ENCODE peak calls at places on chromosomes 1 and 21, in six cellular contexts. G is tibial artery, E is transverse colon, O is cardiac muscle cell, W is adrenal gland, I is Peyer's patch. P is an unnamed sample.

GRCh38 chr1:238677567-238677966 is 708.8 kb upstream of the CHRM3 start:
- DNase-seq in G (no peak), E (no peak), O (no peak), W (no peak), I (no peak), P (no peak)

GRCh38 chr1:63892632-63893395 is 119.0 kb downstream of the ROR1 start:
- DNase-seq in G (peak; percentile 39), E (peak; percentile 26), O (no peak), W (no peak), I (peak; percentile 78), P (no peak)

GRCh38 chr1:40450491-40451237 is 388 bp downstream of the ZFP69B start:
- DNase-seq in G (no peak), E (peak; percentile 33), O (no peak), W (no peak), I (peak; percentile 43), P (no peak)

GRCh38 chr1:99327357-99327756 is 63.1 kb downstream of the PLPPR4 start:
- DNase-seq in G (no peak), E (no peak), O (no peak), W (no peak), I (no peak), P (no peak)

GRCh38 chr1:93734999-93735398 is 53.4 kb upstream of the BCAR3 start:
- DNase-seq in G (no peak), E (no peak), O (no peak), W (no peak), I (no peak), P (no peak)

GRCh38 chr1:175824079-175824478 is 80.7 kb upstream of the TNR start:
- DNase-seq in G (no peak), E (no peak), O (peak; percentile 56), W (no peak), I (no peak), P (no peak)

GRCh38 chr1:52955129-52955970 is 28.3 kb downstream of the SCP2 start:
- DNase-seq in G (no peak), E (no peak), O (no peak), W (peak; percentile 18), I (no peak), P (no peak)

GRCh38 chr1:36115200-36115669 is 9.8 kb downstream of the COL8A2 start:
- DNase-seq in G (peak; percentile 47), E (no peak), O (no peak), W (no peak), I (no peak), P (no peak)

GRCh38 chr21:42199488-42200463 is 19.2 kb upstream of the ABCG1 start:
- DNase-seq in G (no peak), E (peak; percentile 46), O (no peak), W (no peak), I (peak; percentile 48), P (no peak)

GRCh38 chr1:214493126-214493796 is 58.1 kb downstream of the PTPN14 start:
- DNase-seq in G (no peak), E (no peak), O (no peak), W (no peak), I (no peak), P (no peak)

GRCh38 chr1:209106237-209106741 is 477.2 kb upstream of the CAMK1G start:
- DNase-seq in G (no peak), E (no peak), O (no peak), W (no peak), I (no peak), P (no peak)

GRCh38 chr1:25116832-25117231 is 115.5 kb downstream of the SYF2 start:
- DNase-seq in G (no peak), E (no peak), O (no peak), W (no peak), I (no peak), P (no peak)

GRCh38 chr1:27606708-27607238 is 2.8 kb upstream of the AHDC1 start:
- DNase-seq in G (no peak), E (no peak), O (no peak), W (no peak), I (no peak), P (no peak)

GRCh38 chr1:45381243-45381642 is 41.0 kb upstream of the MUTYH start:
- DNase-seq in G (no peak), E (no peak), O (no peak), W (no peak), I (no peak), P (no peak)

GRCh38 chr1:156462954-156463795 is 37.4 kb downstream of the MEF2D start:
- DNase-seq in G (no peak), E (no peak), O (no peak), W (no peak), I (no peak), P (no peak)

GRCh38 chr1:16075337-16076002 is 2.0 kb upstream of the FAM131C start:
- DNase-seq in G (peak; percentile 57), E (no peak), O (no peak), W (peak; percentile 92), I (no peak), P (no peak)

GRCh38 chr1:202964755-202965440 is 2.2 kb downstream of the CYB5R1 start:
- DNase-seq in G (no peak), E (no peak), O (no peak), W (peak; percentile 73), I (no peak), P (no peak)

GRCh38 chr1:119358661-119359060 is 9.9 kb upstream of the HAO2 start:
- DNase-seq in G (no peak), E (no peak), O (no peak), W (no peak), I (no peak), P (no peak)

GRCh38 chr1:54016343-54017282 is 1.4 kb downstream of the LDLRAD1 start:
- DNase-seq in G (no peak), E (peak; percentile 60), O (no peak), W (peak; percentile 66), I (no peak), P (peak; percentile 49)

GRCh38 chr1:43005460-43006351 is 47.0 kb upstream of the SLC2A1 start:
- DNase-seq in G (no peak), E (no peak), O (peak; percentile 74), W (no peak), I (no peak), P (no peak)

GRCh38 chr21:43322311-43322710 is 104.6 kb downstream of the SIK1 start:
- DNase-seq in G (no peak), E (no peak), O (no peak), W (no peak), I (no peak), P (no peak)

GRCh38 chr1:84374991-84375838 is 23.1 kb upstream of the DNASE2B start:
- DNase-seq in G (peak; percentile 61), E (no peak), O (no peak), W (peak; percentile 39), I (no peak), P (no peak)

GRCh38 chr1:35369922-35370671 is 101.6 kb downstream of the ZMYM4 start:
- DNase-seq in G (peak; percentile 41), E (peak; percentile 33), O (no peak), W (peak; percentile 68), I (no peak), P (no peak)

GRCh38 chr1:27528701-27529637 is 39.0 kb upstream of the WASF2 start:
- DNase-seq in G (peak; percentile 89), E (peak; percentile 49), O (peak; percentile 59), W (peak; percentile 89), I (peak; percentile 34), P (peak; percentile 88)

GRCh38 chr1:236066828-236067386 is 2.0 kb upstream of the NID1 start:
- DNase-seq in G (peak; percentile 82), E (peak; percentile 56), O (peak; percentile 62), W (peak; percentile 43), I (peak; percentile 58), P (peak; percentile 77)

GRCh38 chr21:39079617-39080016 is 103.6 kb downstream of the PSMG1 start:
- DNase-seq in G (peak; percentile 78), E (peak; percentile 63), O (no peak), W (peak; percentile 82), I (peak; percentile 26), P (peak; percentile 86)

GRCh38 chr1:36884029-36884701 is 150.2 kb downstream of the GRIK3 start:
- DNase-seq in G (no peak), E (no peak), O (no peak), W (no peak), I (peak; percentile 22), P (peak; percentile 21)

GRCh38 chr1:108100148-108100547 is 100.0 kb downstream of the SLC25A24 start:
- DNase-seq in G (no peak), E (no peak), O (no peak), W (no peak), I (no peak), P (no peak)

GRCh38 chr1:108097057-108097456 is 103.1 kb downstream of the SLC25A24 start:
- DNase-seq in G (no peak), E (no peak), O (no peak), W (no peak), I (no peak), P (no peak)

DNA sequence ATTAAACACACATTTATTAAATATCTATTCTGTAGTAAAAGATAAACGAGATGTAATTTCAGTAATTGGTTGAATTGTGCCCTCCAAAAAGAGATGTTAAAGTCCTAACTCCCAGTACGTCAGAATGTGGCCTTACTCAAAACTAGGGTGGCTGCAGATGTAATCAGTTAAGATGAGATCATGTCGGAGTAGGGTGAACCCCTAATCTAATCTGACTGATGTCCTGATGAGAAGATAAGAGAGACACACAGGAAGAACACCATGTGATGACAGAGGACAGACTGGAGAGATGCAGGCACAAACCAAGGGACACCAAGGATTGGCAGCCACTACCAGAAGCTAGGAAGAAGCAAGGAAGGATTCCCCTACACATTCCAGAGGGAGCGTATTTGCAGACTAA is 104.1 kb downstream of the SLC25A24 start:
- DNase-seq in G (no peak), E (no peak), O (no peak), W (no peak), I (no peak), P (no peak)
- H3K4me1 ChIP-seq in G (no peaks in the 10 kb centered on the region), E (no peaks in the 10 kb centered on the region), O (no peaks in the 10 kb centered on the region), W (no peaks in the 10 kb centered on the region), I (no peaks in the 10 kb centered on the region), P (no peaks in the 10 kb centered on the region)

GRCh38 chr1:239816090-239816812 is 275.4 kb upstream of the FMN2 start:
- DNase-seq in G (peak; percentile 33), E (peak; percentile 25), O (no peak), W (peak; percentile 75), I (no peak), P (no peak)
- H3K27ac ChIP-seq in G (peak overlapping the region; percentile 74), E (peak overlapping the region; percentile 55), O (no peak overlapping the region), W (no peak overlapping the region), I (no peak overlapping the region), P (no peak overlapping the region)

DNA sequence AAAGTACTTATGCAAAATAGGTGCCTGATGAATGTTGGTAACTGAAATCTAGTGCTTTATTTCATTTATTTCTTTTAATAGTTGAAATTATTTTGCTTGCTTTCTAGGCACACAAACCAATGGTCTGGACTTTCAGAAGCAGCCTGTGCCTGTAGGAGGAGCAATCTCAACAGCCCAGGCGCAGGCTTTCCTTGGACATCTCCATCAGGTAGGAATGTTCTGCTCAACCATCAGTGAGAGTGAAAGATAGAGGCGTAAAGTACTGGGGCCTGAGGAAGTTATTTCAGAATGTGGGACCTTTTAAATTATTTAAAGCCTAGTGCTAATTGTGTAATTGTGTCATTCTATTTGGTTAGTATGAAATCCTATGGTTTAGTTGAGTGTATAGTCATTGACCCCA is 144.7 kb downstream of the POU2F1 start:
- DNase-seq in G (no peak), E (no peak), O (no peak), W (no peak), I (no peak), P (no peak)
- TF ChIP-seq CTCF in G (no peak), E (no peak), O (no peak), W (no peak), I (no peak), P (no peak)

DNA sequence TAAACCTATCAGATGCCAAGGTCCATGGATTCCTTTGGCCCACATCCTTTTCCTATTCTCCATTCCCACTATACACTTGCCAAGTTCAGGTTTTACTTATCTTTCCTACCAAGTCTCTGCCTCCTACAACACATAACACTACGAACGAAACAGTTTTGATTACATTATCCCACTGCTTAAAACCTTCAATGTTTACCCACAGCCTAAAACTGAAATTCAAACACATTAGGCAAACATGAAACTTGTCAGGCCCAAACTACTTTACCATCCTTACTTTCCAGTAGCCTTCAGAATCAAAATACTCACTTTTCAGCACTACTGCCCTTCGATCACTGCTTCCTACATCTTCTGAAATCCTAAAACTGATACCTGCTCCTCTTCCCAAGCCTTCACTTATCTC is 3.0 kb downstream of the SCAF4 start:
- DNase-seq in G (no peak), E (no peak), O (no peak), W (no peak), I (no peak), P (no peak)
- H3K4me1 ChIP-seq in G (no peaks in the 10 kb centered on the region), E (peaks cover 36% of the 10 kb centered on the region), O (peaks cover 31% of the 10 kb centered on the region), W (no peaks in the 10 kb centered on the region), I (no peaks in the 10 kb centered on the region), P (no peaks in the 10 kb centered on the region)

P was measured in right atrium auricular region.